ENCODE peak calls at places on chromosome 2, in seven cellular contexts. K is thoracic aorta; V is activated naive CD4-positive, alpha-beta T cell; W is PC-3; B is Caki2; A is activated gamma-delta T cell treated with anti-CD3 and anti-CD28 coated beads, Interleukin-2, amount 50 U/mL, for 16 hours; E is HuH-7.5. R is an unnamed sample.

GRCh38 chr2:144711084-144711483 is 191.2 kb upstream of the ZEB2 start:
- DNase-seq in A (no peak), B (no peak), V (no peak), W (no peak), K (no peak), E (no peak), R (no peak)

GRCh38 chr2:85584857-85585780 is 888 bp downstream of the VAMP5 start:
- DNase-seq in W (peak), E (peak), B (peak), V (no peak), A (no peak), K (no peak), R (no peak)

GRCh38 chr2:260507-261161 is 3.2 kb downstream of the SH3YL1 start:
- DNase-seq in V (no peak), B (no peak), E (peak), K (no peak), W (peak), A (no peak), R (no peak)

GRCh38 chr2:230877737-230878598 is 13.2 kb downstream of the ITM2C start:
- DNase-seq in E (no peak), W (no peak), A (peak), B (no peak), V (no peak), K (no peak), R (no peak)

GRCh38 chr2:38462121-38462634 is 85.1 kb upstream of the ATL2 start:
- DNase-seq in B (peak), W (peak), V (no peak), E (no peak), K (no peak), A (no peak), R (no peak)

GRCh38 chr2:19543271-19544019 is 185.0 kb upstream of the OSR1 start:
- DNase-seq in E (no peak), W (peak), K (no peak), B (no peak), V (no peak), A (no peak), R (no peak)

GRCh38 chr2:217837001-217837491 is 165.7 kb downstream of the TNS1 start:
- DNase-seq in K (peak), W (peak), V (no peak), A (no peak), B (no peak), E (no peak), R (peak)

GRCh38 chr2:25996844-25997243 is 14.5 kb upstream of the KIF3C start:
- DNase-seq in B (no peak), V (no peak), A (no peak), E (no peak), K (no peak), W (no peak), R (no peak)

GRCh38 chr2:23697676-23698075 is 229.2 kb downstream of the ATAD2B start:
- DNase-seq in B (no peak), A (no peak), E (no peak), V (no peak), K (no peak), W (peak), R (no peak)

GRCh38 chr2:44748-45341 is 1.5 kb downstream of the FAM110C start:
- DNase-seq in B (peak), V (no peak), E (no peak), K (no peak), W (peak), A (no peak), R (no peak)

GRCh38 chr2:64463784-64464183 is 9.8 kb downstream of the LGALSL start:
- DNase-seq in K (no peak), B (no peak), E (no peak), V (no peak), W (peak), A (no peak), R (no peak)

GRCh38 chr2:161766334-161766733 is 142.1 kb downstream of the SLC4A10 start:
- DNase-seq in E (peak), W (peak), B (peak), V (no peak), K (no peak), A (no peak), R (no peak)

GRCh38 chr2:183242937-183243336 is 118.7 kb downstream of the NUP35 start:
- DNase-seq in V (no peak), B (no peak), A (no peak), W (peak), E (no peak), K (no peak), R (no peak)

GRCh38 chr2:43109261-43109743 is 117.1 kb downstream of the ZFP36L2 start:
- DNase-seq in B (no peak), W (no peak), K (no peak), E (no peak), A (no peak), V (no peak), R (no peak)

R was measured in tibial nerve.